ENCODE peak calls at places on chromosomes 13 and 19, in ten cellular contexts. A is heart left ventricle; L is HepG2; H is K562; X is upper lobe of left lung; Z is HCT116; C is GM12878; F is CD8-positive, alpha-beta T cell; U is RWPE2; W is pancreas. Q is an unnamed sample.

GRCh38 chr19:3516675-3517207 is 10.6 kb downstream of the FZR1 start:
- ATAC-seq in A (no peak), L (no peak), H (no peak), X (no peak), Z (no peak), C (peak; percentile 79), F (peak; percentile 89), U (no peak), W (peak; percentile 47), Q (no peak)

GRCh38 chr13:80010286-80010831 is 330.6 kb downstream of the SPRY2 start:
- ATAC-seq in A (no peak), L (no peak), H (no peak), X (no peak), Z (no peak), C (no peak), F (no peak), U (no peak), W (peak; percentile 77), Q (no peak)

GRCh38 chr19:18051887-18052286 is 34.8 kb downstream of the IL12RB1 start:
- ATAC-seq in A (peak; percentile 70), L (no peak), H (no peak), X (no peak), Z (no peak), C (no peak), F (no peak), U (no peak), W (peak; percentile 53), Q (peak; percentile 58)

GRCh38 chr13:29935309-29935981 is 85.0 kb upstream of the UBL3 start:
- ATAC-seq in A (peak; percentile 57), L (no peak), H (no peak), X (peak; percentile 72), Z (no peak), C (peak; percentile 91), F (peak; percentile 95), U (no peak), W (peak; percentile 21), Q (peak; percentile 19)

GRCh38 chr13:30847697-30848307 is 58.3 kb upstream of the MEDAG start:
- ATAC-seq in A (peak; percentile 67), L (no peak), H (no peak), X (peak; percentile 25), Z (no peak), C (peak; percentile 48), F (no peak), U (no peak), W (no peak), Q (peak; percentile 87)

GRCh38 chr13:20882206-20882605 is 20.3 kb downstream of the XPO4 start:
- ATAC-seq in A (peak; percentile 34), L (peak; percentile 47), H (no peak), X (no peak), Z (peak; percentile 11), C (no peak), F (no peak), U (no peak), W (no peak), Q (no peak)

GRCh38 chr19:3710265-3710812 is 2.2 kb downstream of the TJP3 start:
- ATAC-seq in A (peak; percentile 79), L (peak; percentile 76), H (peak; percentile 84), X (peak; percentile 91), Z (peak; percentile 70), C (peak; percentile 52), F (no peak), U (peak; percentile 86), W (peak; percentile 85), Q (peak; percentile 71)

GRCh38 chr13:37526710-37527446 is 71.7 kb downstream of the POSTN start:
- ATAC-seq in A (peak; percentile 36), L (no peak), H (no peak), X (no peak), Z (no peak), C (no peak), F (no peak), U (no peak), W (no peak), Q (no peak)

GRCh38 chr13:114147803-114148520 is 15.5 kb upstream of the RASA3 start:
- ATAC-seq in A (no peak), L (no peak), H (no peak), X (no peak), Z (no peak), C (peak; percentile 42), F (peak; percentile 21), U (no peak), W (no peak), Q (no peak)

GRCh38 chr13:114146173-114146572 is 13.8 kb upstream of the RASA3 start:
- ATAC-seq in A (no peak), L (no peak), H (no peak), X (no peak), Z (no peak), C (no peak), F (no peak), U (no peak), W (no peak), Q (no peak)

GRCh38 chr13:114145256-114145655 is 12.8 kb upstream of the RASA3 start:
- ATAC-seq in A (no peak), L (no peak), H (no peak), X (no peak), Z (no peak), C (no peak), F (no peak), U (no peak), W (no peak), Q (no peak)

GRCh38 chr13:114145722-114146121 is 13.3 kb upstream of the RASA3 start:
- ATAC-seq in A (no peak), L (no peak), H (no peak), X (no peak), Z (no peak), C (no peak), F (no peak), U (no peak), W (no peak), Q (no peak)

DNA sequence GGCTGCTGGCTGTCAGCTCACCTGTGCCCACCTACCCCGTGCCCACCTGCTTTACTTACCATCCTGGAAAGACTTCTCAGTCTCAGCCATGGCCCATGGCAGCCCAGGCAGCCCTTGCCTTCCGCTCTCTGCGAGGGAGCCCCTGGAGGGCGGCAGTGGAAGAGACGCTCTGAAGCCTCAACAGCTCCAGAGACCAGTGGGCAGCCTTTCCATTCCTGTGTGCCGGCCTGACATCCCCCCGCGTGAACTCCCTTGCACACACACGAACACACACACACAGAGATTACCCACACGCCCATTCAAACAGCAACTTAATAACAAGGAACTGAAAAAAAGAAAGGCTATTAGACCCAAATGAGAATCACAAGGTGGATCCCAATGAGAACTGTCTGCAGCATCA is 14.2 kb upstream of the RASA3 start:
- ATAC-seq in A (no peak), L (peak; percentile 69), H (peak; percentile 80), X (no peak), Z (peak; percentile 48), C (peak; percentile 44), F (no peak), U (no peak), W (no peak), Q (no peak)
- TF ChIP-seq CTCF in A (no peak), L (peak; percentile 33), H (no peak), X (no peak), Z (peak; percentile 40), C (peak; percentile 21), F (no peak), U (no peak), W (no peak), Q (no peak)

GRCh38 chr19:56103027-56103614 is 18.0 kb downstream of the ZNF787 start:
- ATAC-seq in A (no peak), L (no peak), H (no peak), X (no peak), Z (no peak), C (no peak), F (no peak), U (no peak), W (no peak), Q (no peak)

GRCh38 chr19:56104423-56104822 is 16.7 kb downstream of the ZNF787 start:
- ATAC-seq in A (no peak), L (no peak), H (no peak), X (no peak), Z (no peak), C (no peak), F (no peak), U (no peak), W (no peak), Q (no peak)

GRCh38 chr19:56106993-56107392 is 14.1 kb downstream of the ZNF787 start:
- ATAC-seq in A (no peak), L (no peak), H (no peak), X (no peak), Z (no peak), C (no peak), F (no peak), U (no peak), W (no peak), Q (no peak)

GRCh38 chr19:56106397-56106849 is 14.7 kb downstream of the ZNF787 start:
- ATAC-seq in A (no peak), L (no peak), H (no peak), X (no peak), Z (no peak), C (no peak), F (no peak), U (peak; percentile 39), W (no peak), Q (no peak)

GRCh38 chr19:56105090-56105701 is 15.9 kb downstream of the ZNF787 start:
- ATAC-seq in A (peak; percentile 67), L (peak; percentile 84), H (peak; percentile 55), X (peak; percentile 89), Z (peak; percentile 90), C (peak; percentile 79), F (peak; percentile 77), U (peak; percentile 60), W (peak; percentile 72), Q (peak; percentile 91)
- H3K4me3 ChIP-seq in A (peak overlapping the region; percentile 15), L (no peak overlapping the region), H (no peak overlapping the region), X (no peak overlapping the region), Z (no peak overlapping the region), C (no peak overlapping the region), F (no peak overlapping the region), U (no peak overlapping the region), W (no peak overlapping the region), Q (peak overlapping the region; percentile 25)

GRCh38 chr19:44305457-44305856 is 632 bp upstream of the ZNF235 start:
- ATAC-seq in A (no peak), L (no peak), H (no peak), X (no peak), Z (no peak), C (no peak), F (no peak), U (no peak), W (no peak), Q (no peak)

GRCh38 chr19:44303305-44303704 is 1.5 kb downstream of the ZNF235 start:
- ATAC-seq in A (no peak), L (no peak), H (no peak), X (no peak), Z (no peak), C (no peak), F (no peak), U (no peak), W (no peak), Q (no peak)

GRCh38 chr19:44304659-44305193 is at the start of gene ZNF235:
- ATAC-seq in A (peak; percentile 100), L (peak; percentile 100), H (peak; percentile 99), X (peak; percentile 96), Z (peak; percentile 99), C (peak; percentile 99), F (peak; percentile 96), U (peak; percentile 98), W (peak; percentile 100), Q (peak; percentile 100)

GRCh38 chr19:44306283-44306682 is 1.5 kb upstream of the ZNF235 start:
- ATAC-seq in A (no peak), L (no peak), H (no peak), X (no peak), Z (no peak), C (no peak), F (no peak), U (no peak), W (no peak), Q (no peak)

DNA sequence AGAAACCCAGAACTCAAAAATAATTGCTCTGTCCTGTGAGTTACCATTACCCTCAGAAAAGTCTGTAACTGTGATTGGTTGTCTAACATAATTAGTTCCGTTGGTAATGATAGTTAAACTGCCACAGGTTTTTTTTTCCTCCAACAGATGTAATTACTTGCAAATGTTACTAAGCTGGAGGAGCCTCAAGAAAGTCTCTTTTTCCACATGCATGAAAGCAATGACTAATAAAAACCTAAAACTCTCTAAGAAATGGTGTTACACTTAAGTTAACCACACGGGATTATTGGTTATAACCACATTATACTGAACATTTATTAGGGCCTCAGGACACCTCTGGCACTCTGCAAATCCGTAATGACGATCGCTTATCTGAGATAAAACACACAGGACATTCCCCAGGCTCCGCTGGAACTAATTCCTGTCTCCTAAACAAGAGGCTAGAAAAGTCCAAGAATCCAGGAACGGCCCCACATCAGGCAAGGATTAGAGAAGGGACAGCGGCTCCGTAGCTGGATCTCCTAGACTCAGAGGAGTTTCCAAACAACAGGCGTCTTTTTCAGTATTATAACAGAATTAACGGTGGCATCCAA is 753 bp downstream of the ZNF235 start:
- ATAC-seq in A (no peak), L (peak; percentile 69), H (peak; percentile 22), X (no peak), Z (peak; percentile 32), C (peak; percentile 63), F (no peak), U (peak; percentile 27), W (no peak), Q (no peak)
- TF ChIP-seq CTCF in A (no peak), L (no peak), H (no peak), X (no peak), Z (no peak), C (no peak), F (no peak), U (no peak), W (no peak), Q (no peak)

DNA sequence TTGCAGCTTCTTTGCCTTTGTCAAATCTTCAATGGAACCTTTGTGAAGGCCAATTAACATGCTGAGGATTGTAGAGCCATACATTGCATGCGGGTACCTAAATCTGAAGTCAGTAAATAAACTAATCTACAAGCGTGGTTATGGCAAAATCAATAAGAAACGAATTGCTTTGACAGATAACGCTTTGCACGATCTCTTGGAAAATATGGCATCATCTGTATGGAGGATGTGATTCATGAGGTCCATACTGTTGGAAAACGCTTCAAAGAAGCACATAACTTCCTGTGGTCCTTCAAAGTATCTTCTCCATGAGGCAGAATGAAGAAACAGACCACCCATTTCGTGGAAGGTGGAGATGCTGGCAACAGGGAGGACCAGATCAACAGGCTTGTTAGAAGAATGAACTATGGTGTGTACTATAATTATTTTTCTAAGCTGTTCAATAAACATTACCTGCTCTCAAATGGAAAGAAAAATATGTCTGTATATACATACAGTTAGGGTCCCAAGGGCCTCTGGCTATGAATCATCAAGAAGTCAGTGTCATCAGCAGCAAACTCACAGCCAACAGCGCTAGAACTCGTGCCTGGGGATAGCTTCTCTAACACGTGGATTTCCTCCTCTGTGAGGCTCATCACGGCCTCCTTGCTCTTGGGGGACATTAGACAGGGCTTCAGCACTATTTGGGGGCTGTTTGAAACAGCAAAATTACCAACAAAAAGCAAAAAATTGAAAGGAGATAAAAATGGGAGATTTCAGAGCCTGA is 2.9 kb upstream of the CD70 start:
- ATAC-seq in A (no peak), L (no peak), H (no peak), X (no peak), Z (no peak), C (no peak), F (no peak), U (no peak), W (no peak), Q (no peak)
- H3K4me3 ChIP-seq in A (no peak overlapping the region), L (no peak overlapping the region), H (no peak overlapping the region), X (no peak overlapping the region), Z (no peak overlapping the region), C (peak overlapping the region; percentile 66), F (no peak overlapping the region), U (no peak overlapping the region), W (no peak overlapping the region), Q (no peak overlapping the region)